ENCODE peak calls at places on chromosomes 13 and 19, in five cellular contexts. One of them, this sample, is unnamed. For H3K4me1, the result is how much of the 10 kb centered on the place peaks cover.

GRCh38 chr19:44653977-44654784 is 10.5 kb downstream of the PVR start:
- DNase-seq in PC-9: peak
- DNase-seq in left lung: peak
- DNase-seq in spleen: peak
- DNase-seq in cardiac muscle cell: peak
- DNase-seq in this sample: no peak

GRCh38 chr19:33397536-33398360 is 24.2 kb downstream of the CEBPG start:
- DNase-seq in left lung: peak
- DNase-seq in spleen: peak
- DNase-seq in cardiac muscle cell: no peak
- DNase-seq in PC-9: no peak
- DNase-seq in this sample: peak

GRCh38 chr13:50527612-50528509 is 315.6 kb downstream of the DLEU7 start:
- DNase-seq in cardiac muscle cell: no peak
- DNase-seq in left lung: peak
- DNase-seq in PC-9: no peak
- DNase-seq in spleen: no peak
- DNase-seq in this sample: no peak

GRCh38 chr19:38691938-38692457 is 44.5 kb downstream of the ACTN4 start:
- DNase-seq in spleen: no peak
- DNase-seq in PC-9: peak
- DNase-seq in left lung: peak
- DNase-seq in cardiac muscle cell: no peak
- DNase-seq in this sample: peak

GRCh38 chr13:99275093-99275469 is 16.9 kb upstream of the GPR18 start:
- DNase-seq in cardiac muscle cell: no peak
- DNase-seq in PC-9: no peak
- DNase-seq in spleen: no peak
- DNase-seq in left lung: no peak
- DNase-seq in this sample: no peak

GRCh38 chr19:55633866-55634265 is 6.9 kb upstream of the ZNF580 start:
- DNase-seq in cardiac muscle cell: no peak
- DNase-seq in left lung: no peak
- DNase-seq in spleen: no peak
- DNase-seq in PC-9: no peak
- DNase-seq in this sample: no peak

GRCh38 chr13:49540552-49540951 is 44.8 kb downstream of the PHF11 start:
- DNase-seq in spleen: no peak
- DNase-seq in PC-9: no peak
- DNase-seq in cardiac muscle cell: no peak
- DNase-seq in left lung: no peak
- DNase-seq in this sample: no peak

GRCh38 chr13:100517135-100517534 is 71.5 kb downstream of the GGACT start:
- DNase-seq in spleen: no peak
- DNase-seq in PC-9: no peak
- DNase-seq in left lung: no peak
- DNase-seq in cardiac muscle cell: no peak
- DNase-seq in this sample: no peak

GRCh38 chr13:40668335-40668734 is 1.9 kb upstream of the FOXO1 start:
- DNase-seq in cardiac muscle cell: no peak
- DNase-seq in spleen: peak
- DNase-seq in PC-9: no peak
- DNase-seq in left lung: no peak
- DNase-seq in this sample: no peak

GRCh38 chr13:26988059-26988769 is 183.4 kb downstream of the USP12 start:
- DNase-seq in spleen: no peak
- DNase-seq in PC-9: no peak
- DNase-seq in cardiac muscle cell: no peak
- DNase-seq in left lung: no peak
- DNase-seq in this sample: no peak

GRCh38 chr19:41708481-41708880 is at the start of gene CEACAM5:
- DNase-seq in PC-9: no peak
- DNase-seq in left lung: no peak
- DNase-seq in spleen: peak
- DNase-seq in cardiac muscle cell: no peak
- DNase-seq in this sample: no peak

GRCh38 chr19:10052602-10053360 is 33.3 kb upstream of the SHFL start:
- DNase-seq in PC-9: peak
- DNase-seq in spleen: no peak
- DNase-seq in cardiac muscle cell: no peak
- DNase-seq in left lung: no peak
- DNase-seq in this sample: no peak

GRCh38 chr19:51339687-51340656 is 2.0 kb downstream of the VSIG10L start:
- DNase-seq in PC-9: peak
- DNase-seq in spleen: peak
- DNase-seq in left lung: peak
- DNase-seq in cardiac muscle cell: peak
- DNase-seq in this sample: peak

GRCh38 chr19:52640916-52641315 is 2.8 kb upstream of the ZNF83 start:
- DNase-seq in left lung: no peak
- DNase-seq in cardiac muscle cell: no peak
- DNase-seq in spleen: no peak
- DNase-seq in PC-9: no peak
- DNase-seq in this sample: no peak

DNA sequence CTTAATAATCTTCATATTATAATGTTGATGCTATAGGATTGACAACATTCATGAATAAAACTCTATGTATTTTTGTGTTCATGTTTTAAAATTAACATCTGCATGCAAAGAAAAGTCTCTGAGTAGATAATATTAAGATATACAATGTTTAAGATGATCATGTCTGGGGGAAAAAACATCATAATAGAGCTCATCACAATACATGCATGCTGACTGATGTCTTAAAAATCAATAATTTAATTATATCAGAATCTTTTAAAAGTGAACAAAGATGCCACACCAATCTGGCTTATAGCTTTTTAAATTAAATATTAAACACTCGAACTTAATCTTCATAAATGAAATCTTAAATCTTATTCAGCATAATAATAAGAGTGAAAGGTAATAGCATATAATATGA is 933.9 kb upstream of the MIR17HG start:
- DNase-seq in PC-9: no peak
- DNase-seq in spleen: no peak
- DNase-seq in left lung: no peak
- DNase-seq in cardiac muscle cell: no peak
- DNase-seq in this sample: no peak
- H3K4me1 ChIP-seq in PC-9: under half
- H3K4me1 ChIP-seq in spleen: under half
- H3K4me1 ChIP-seq in left lung: under half
- H3K4me1 ChIP-seq in cardiac muscle cell: under half
- H3K4me1 ChIP-seq in this sample: under half

DNA sequence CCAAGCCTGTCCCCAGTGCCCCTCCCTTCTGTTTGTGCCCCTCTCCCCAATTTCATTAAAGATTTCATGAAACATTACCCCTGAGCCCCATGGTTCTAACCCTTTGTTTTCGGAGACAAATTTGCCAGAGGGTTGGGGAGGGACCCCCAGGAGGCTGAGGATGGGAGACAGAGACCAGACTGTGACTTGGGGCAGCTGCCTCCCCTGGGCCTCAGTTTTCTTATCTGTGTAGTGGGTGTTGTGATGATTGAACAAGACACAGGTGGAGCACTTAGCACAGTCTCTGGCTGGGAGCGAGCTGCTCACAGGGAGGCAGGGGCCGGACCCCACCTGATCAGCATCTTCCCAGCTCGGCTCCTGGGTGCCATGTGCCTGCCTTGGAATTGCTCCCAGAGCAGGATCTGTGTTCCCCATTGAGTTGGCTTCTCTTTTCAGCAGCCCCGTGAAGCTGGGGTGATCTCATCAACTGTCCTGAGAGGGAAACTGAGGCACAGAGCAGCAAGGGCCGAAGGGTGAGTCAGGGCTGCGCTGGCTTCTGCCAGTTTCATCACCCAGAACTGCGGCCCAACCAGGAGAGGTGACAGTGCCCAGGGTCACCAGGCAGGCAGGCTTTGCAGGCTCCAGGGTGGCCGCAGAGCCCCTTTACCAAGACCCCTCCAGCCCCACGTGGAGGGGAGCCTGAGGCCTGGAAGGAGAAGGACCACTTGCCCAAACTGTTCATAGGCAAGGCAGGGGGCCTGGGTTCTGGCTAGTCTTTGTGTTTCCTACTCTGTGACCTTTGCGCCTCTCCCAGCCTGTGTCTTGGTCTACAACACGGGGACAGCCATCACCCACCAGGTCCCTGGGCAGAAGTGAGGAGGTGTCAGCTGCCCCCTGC is 6.9 kb downstream of the IRF3 start:
- DNase-seq in cardiac muscle cell: no peak
- DNase-seq in left lung: no peak
- DNase-seq in PC-9: no peak
- DNase-seq in spleen: no peak
- DNase-seq in this sample: no peak
- TF ChIP-seq CTCF in cardiac muscle cell: no peak
- TF ChIP-seq CTCF in left lung: no peak
- TF ChIP-seq CTCF in PC-9: no peak
- TF ChIP-seq CTCF in spleen: no peak
- TF ChIP-seq CTCF in this sample: no peak

GRCh38 chr13:45353895-45354294 is 12.9 kb upstream of the TPT1 start:
- DNase-seq in spleen: no peak
- DNase-seq in left lung: no peak
- DNase-seq in PC-9: no peak
- DNase-seq in cardiac muscle cell: no peak
- DNase-seq in this sample: no peak
- H3K4me3 ChIP-seq in spleen: no peak
- H3K4me3 ChIP-seq in left lung: no peak
- H3K4me3 ChIP-seq in PC-9: no peak
- H3K4me3 ChIP-seq in cardiac muscle cell: no peak
- H3K4me3 ChIP-seq in this sample: no peak

GRCh38 chr13:51626749-51627148 is 42.5 kb downstream of the WDFY2 start:
- DNase-seq in spleen: no peak
- DNase-seq in cardiac muscle cell: no peak
- DNase-seq in left lung: no peak
- DNase-seq in PC-9: no peak
- DNase-seq in this sample: no peak

GRCh38 chr13:51625555-51626345 is 41.5 kb downstream of the WDFY2 start:
- DNase-seq in left lung: no peak
- DNase-seq in PC-9: no peak
- DNase-seq in cardiac muscle cell: no peak
- DNase-seq in spleen: no peak
- DNase-seq in this sample: no peak

GRCh38 chr13:51629711-51630575 is 45.7 kb downstream of the WDFY2 start:
- DNase-seq in left lung: no peak
- DNase-seq in spleen: no peak
- DNase-seq in PC-9: no peak
- DNase-seq in cardiac muscle cell: no peak
- DNase-seq in this sample: no peak

GRCh38 chr13:51624695-51625345 is 40.6 kb downstream of the WDFY2 start:
- DNase-seq in left lung: no peak
- DNase-seq in PC-9: no peak
- DNase-seq in cardiac muscle cell: no peak
- DNase-seq in spleen: no peak
- DNase-seq in this sample: no peak

GRCh38 chr13:51628059-51628852 is 44.0 kb downstream of the WDFY2 start:
- DNase-seq in cardiac muscle cell: no peak
- DNase-seq in PC-9: no peak
- DNase-seq in spleen: no peak
- DNase-seq in left lung: no peak
- DNase-seq in this sample: no peak
- H3K4me1 ChIP-seq in cardiac muscle cell: under half
- H3K4me1 ChIP-seq in PC-9: under half
- H3K4me1 ChIP-seq in spleen: under half
- H3K4me1 ChIP-seq in left lung: half or more
- H3K4me1 ChIP-seq in this sample: half or more